ENCODE peak calls at places on chromosomes 16 and 17, in four cellular contexts. C is K562, W is HL-60, X is GM12878. D is an unnamed sample.
A peak's percentile ranks its signal among the peaks of the same experiment; 100 is the strongest.

GRCh38 chr17:8041249-8041928 is 2.5 kb downstream of the ALOX15B start:
- DNase-seq in C (peak; percentile 37), W (peak; percentile 57), X (no peak), D (peak; percentile 43)

GRCh38 chr17:32878211-32878610 is 1.3 kb upstream of the MYO1D start:
- DNase-seq in C (no peak), W (no peak), X (no peak), D (no peak)

GRCh38 chr16:3388325-3388724 is 12.5 kb downstream of the ZSCAN32 start:
- DNase-seq in C (peak; percentile 38), W (no peak), X (no peak), D (no peak)

GRCh38 chr17:72145972-72146755 is 25.3 kb downstream of the SOX9 start:
- DNase-seq in C (no peak), W (no peak), X (no peak), D (no peak)

GRCh38 chr17:19647697-19648474 is 665 bp upstream of the ALDH3A2 start:
- DNase-seq in C (no peak), W (peak; percentile 51), X (peak; percentile 9), D (peak; percentile 29)

GRCh38 chr16:29820271-29820701 is at the start of gene MVP:
- DNase-seq in C (no peak), W (no peak), X (no peak), D (peak; percentile 63)

GRCh38 chr17:13197586-13197985 is 179.8 kb upstream of the ELAC2 start:
- DNase-seq in C (no peak), W (no peak), X (no peak), D (no peak)

GRCh38 chr16:68298907-68299515 is 11.7 kb downstream of the SLC7A6OS start:
- DNase-seq in C (no peak), W (no peak), X (no peak), D (no peak)

GRCh38 chr17:74059471-74059870 is 144.0 kb upstream of the RPL38 start:
- DNase-seq in C (no peak), W (no peak), X (no peak), D (no peak)

GRCh38 chr17:79797492-79798295 is 817 bp upstream of the CBX8 start:
- DNase-seq in C (peak; percentile 87), W (no peak), X (no peak), D (no peak)

GRCh38 chr16:75389096-75389692 is 44.1 kb downstream of the CFDP1 start:
- DNase-seq in C (no peak), W (no peak), X (no peak), D (no peak)

GRCh38 chr17:10683853-10684252 is 13.5 kb downstream of the SCO1 start:
- DNase-seq in C (peak; percentile 25), W (no peak), X (no peak), D (no peak)

GRCh38 chr16:89924298-89924924 is 1.3 kb downstream of the TUBB3 start:
- DNase-seq in C (peak; percentile 46), W (no peak), X (no peak), D (no peak)

GRCh38 chr16:119835-120234 is 18.6 kb downstream of the NPRL3 start:
- DNase-seq in C (peak; percentile 72), W (no peak), X (no peak), D (no peak)

GRCh38 chr17:64447526-64447925 is 1.4 kb upstream of the MILR1 start:
- DNase-seq in C (no peak), W (no peak), X (no peak), D (no peak)

GRCh38 chr17:1958134-1958881 is 66.8 kb downstream of the RTN4RL1 start:
- DNase-seq in C (no peak), W (no peak), X (no peak), D (no peak)

GRCh38 chr17:8941520-8941919 is 24.0 kb downstream of the PIK3R5 start:
- DNase-seq in C (no peak), W (no peak), X (no peak), D (no peak)

GRCh38 chr17:43669971-43670644 is 8.4 kb upstream of the MEOX1 start:
- DNase-seq in C (no peak), W (no peak), X (peak; percentile 59), D (no peak)

GRCh38 chr17:79835953-79836951 is 3.0 kb downstream of the CBX4 start:
- DNase-seq in C (peak; percentile 49), W (peak; percentile 77), X (no peak), D (no peak)

GRCh38 chr17:65696739-65697394 is 135.4 kb upstream of the AXIN2 start:
- DNase-seq in C (no peak), W (no peak), X (no peak), D (no peak)

GRCh38 chr16:17685445-17685844 is 214.7 kb upstream of the XYLT1 start:
- DNase-seq in C (no peak), W (no peak), X (no peak), D (no peak)

GRCh38 chr17:72104863-72105234 is 16.0 kb upstream of the SOX9 start:
- DNase-seq in C (no peak), W (no peak), X (no peak), D (no peak)

GRCh38 chr17:6868579-6868978 is 37.0 kb upstream of the TEKT1 start:
- DNase-seq in C (no peak), W (no peak), X (no peak), D (no peak)

GRCh38 chr17:12116143-12116542 is 95.5 kb downstream of the MAP2K4 start:
- DNase-seq in C (no peak), W (no peak), X (no peak), D (no peak)

GRCh38 chr17:21119247-21119944 is 7.4 kb upstream of the DHRS7B start:
- DNase-seq in C (peak; percentile 58), W (no peak), X (no peak), D (peak; percentile 53)

GRCh38 chr17:78401246-78401645 is 22.8 kb downstream of the PGS1 start:
- DNase-seq in C (no peak), W (no peak), X (no peak), D (no peak)

GRCh38 chr17:77581480-77581879 is 377.0 kb upstream of the TNRC6C start:
- DNase-seq in C (no peak), W (no peak), X (no peak), D (no peak)

GRCh38 chr16:774086-775001 is 13.8 kb downstream of the MSLN start:
- DNase-seq in C (no peak), W (no peak), X (no peak), D (no peak)

GRCh38 chr17:18959071-18959844 is 7.3 kb downstream of the SLC5A10 start:
- DNase-seq in C (no peak), W (no peak), X (no peak), D (no peak)

GRCh38 chr17:62093188-62094155 is 28.4 kb upstream of the MED13 start:
- DNase-seq in C (no peak), W (no peak), X (peak; percentile 90), D (peak; percentile 41)

GRCh38 chr16:23539984-23540816 is 16.9 kb downstream of the EARS2 start:
- DNase-seq in C (no peak), W (no peak), X (no peak), D (no peak)

DNA sequence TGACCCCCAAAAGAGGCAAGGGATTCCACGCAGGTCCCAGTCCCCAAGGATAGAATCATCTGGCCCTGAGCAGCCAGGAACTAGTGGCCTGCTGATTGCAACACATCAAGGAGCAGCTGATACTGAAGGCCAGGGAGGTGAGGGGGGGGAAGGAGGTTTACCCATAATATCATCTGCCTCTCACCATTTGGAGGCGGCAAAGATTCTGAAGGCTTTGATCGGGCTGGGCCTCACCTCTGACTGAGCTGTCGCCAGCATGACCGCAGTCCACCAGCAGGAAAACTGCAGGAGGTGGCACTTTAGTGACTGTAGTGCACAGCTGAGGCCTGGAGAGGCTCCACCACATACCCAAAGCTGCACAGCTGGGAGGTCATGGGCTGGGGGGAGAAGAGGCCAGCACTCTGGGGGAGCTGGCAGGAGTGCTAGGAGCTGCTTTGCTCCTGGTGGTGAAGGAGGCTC is 20.5 kb upstream of the ITGA3 start:
- DNase-seq in C (no peak), W (no peak), X (no peak), D (no peak)
- TF ChIP-seq POLR2AphosphoS5 in C (no peak), W (no peak), X (no peak), D (no peak)

GRCh38 chr17:40060887-40061480 is 1.8 kb upstream of the THRA start:
- DNase-seq in C (no peak), W (no peak), X (no peak), D (no peak)

GRCh38 chr17:40061532-40062038 is 1.2 kb upstream of the THRA start:
- DNase-seq in C (no peak), W (no peak), X (no peak), D (no peak)

GRCh38 chr17:40063915-40064531 is 1.3 kb downstream of the THRA start:
- DNase-seq in C (no peak), W (no peak), X (no peak), D (no peak)

GRCh38 chr17:40063034-40063765 is 435 bp downstream of the THRA start:
- DNase-seq in C (peak; percentile 74), W (peak; percentile 91), X (no peak), D (no peak)

GRCh38 chr17:40062347-40063033 is at the start of gene THRA:
- DNase-seq in C (peak; percentile 90), W (no peak), X (no peak), D (peak; percentile 88)
- TF ChIP-seq SPI1 in C (no peak), W (no peak), X (no peak), D (no peak)

DNA sequence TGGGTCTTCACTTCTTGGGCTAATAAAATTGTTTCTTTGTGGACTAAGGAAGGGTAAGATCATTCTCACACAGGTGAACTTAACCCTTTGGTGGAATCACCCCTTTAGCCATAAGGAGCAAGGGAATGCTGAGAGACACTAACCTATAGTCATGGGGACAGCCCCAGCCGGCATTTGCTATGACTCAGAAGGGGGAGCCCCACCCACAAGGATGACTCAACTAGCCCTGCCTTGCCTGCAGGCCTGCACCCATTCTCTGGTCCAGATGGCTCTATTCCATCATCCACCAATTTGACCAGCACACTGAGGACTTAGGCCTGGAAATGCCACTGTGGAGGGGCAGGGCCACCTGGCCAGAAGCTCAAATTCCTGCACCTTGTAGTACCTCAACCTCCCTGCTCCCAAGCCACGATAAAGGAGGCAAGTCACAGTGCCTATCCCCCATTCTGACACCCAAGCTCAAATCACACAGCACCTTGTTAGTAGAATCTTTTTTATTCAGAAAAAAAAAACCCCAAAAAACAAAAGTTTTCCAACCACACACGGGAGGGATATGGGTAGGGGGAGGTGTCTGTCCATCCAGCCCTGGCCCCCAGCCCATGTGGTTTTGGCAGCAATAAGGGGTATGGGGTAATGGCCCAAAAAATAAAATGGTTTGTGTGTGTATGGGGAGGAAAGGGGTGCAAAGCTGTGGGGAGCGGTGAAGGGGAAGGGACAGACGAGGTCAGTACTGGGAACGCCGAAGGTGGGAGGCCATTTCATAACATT is 3.0 kb downstream of the PFN1 start:
- DNase-seq in C (peak; percentile 39), W (peak; percentile 67), X (peak; percentile 65), D (no peak)
- TF ChIP-seq POLR2AphosphoS5 in C (peak; percentile 4), W (peak; percentile 85), X (peak; percentile 87), D (peak; percentile 34)

DNA sequence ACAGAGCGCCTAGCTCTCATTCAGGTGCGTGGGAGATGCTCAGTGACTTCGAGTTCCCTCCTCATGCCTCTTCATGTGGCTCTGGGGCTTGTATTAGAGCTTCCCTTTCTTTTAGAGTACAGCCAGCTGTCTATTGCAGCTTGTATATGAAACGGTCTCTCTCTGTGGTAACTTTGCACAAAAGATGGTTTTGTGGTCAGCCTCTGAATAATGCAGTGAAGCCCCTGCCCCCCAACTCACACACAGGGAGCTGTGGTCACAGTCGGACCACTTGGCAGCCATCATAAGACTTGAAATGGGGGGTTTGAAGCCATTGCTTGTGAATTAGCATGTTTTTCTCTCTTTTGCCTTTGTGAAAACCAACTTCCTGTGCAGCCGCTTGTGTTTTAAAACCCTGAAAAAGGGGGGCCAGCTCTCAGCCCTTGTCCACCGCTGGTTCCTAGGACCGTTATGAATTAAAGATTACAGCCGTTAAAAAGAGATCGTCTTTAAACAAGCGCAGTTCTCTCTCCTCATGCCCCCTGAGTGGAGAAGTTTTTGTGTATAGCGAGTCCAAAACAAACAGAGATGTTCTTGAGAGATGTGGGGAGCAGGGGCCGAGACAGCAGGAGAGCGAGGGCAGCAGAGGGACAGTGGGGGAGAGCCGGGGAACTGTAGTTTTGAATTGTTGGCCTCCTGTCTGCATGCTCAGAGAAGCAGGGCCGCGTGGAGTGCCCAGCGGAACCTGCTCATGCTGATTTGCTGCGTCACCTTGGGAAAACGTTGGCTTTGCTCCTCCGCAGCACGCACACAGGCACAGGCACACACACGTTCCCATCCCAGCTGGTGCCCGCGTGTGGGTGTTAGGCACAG is 199.0 kb downstream of the MSI2 start:
- DNase-seq in C (no peak), W (peak; percentile 84), X (peak; percentile 94), D (peak; percentile 48)
- TF ChIP-seq SPI1 in C (no peak), W (peak; percentile 49), X (peak; percentile 45), D (no peak)

D was measured in GM12891.